ENCODE peak calls at places on chromosomes 11 and 22, in ten cellular contexts. S, R, O, D, A, W, H, U, Q and E are unnamed samples. For H3K36me3, the result is how much of the 10 kb centered on the place peaks cover.

GRCh38 chr11:11740081-11740702 is 101.6 kb upstream of the USP47 start:
- DNase-seq in S (no peak), R (no peak), O (peak), D (no peak), A (no peak), W (no peak), H (no peak), U (no peak), Q (no peak), E (no peak)

GRCh38 chr22:45885941-45886395 is 91.0 kb downstream of the WNT7B start:
- DNase-seq in S (peak), R (no peak), O (no peak), D (no peak), A (no peak), W (no peak), H (peak), U (no peak), Q (peak), E (peak)

GRCh38 chr11:67267188-67268035 is 1.1 kb downstream of the GRK2 start:
- DNase-seq in S (no peak), R (peak), O (no peak), D (peak), A (no peak), W (no peak), H (peak), U (peak), Q (peak), E (peak)

GRCh38 chr11:60838132-60838531 is 3.8 kb upstream of the CCDC86 start:
- DNase-seq in S (no peak), R (peak), O (no peak), D (no peak), A (no peak), W (no peak), H (no peak), U (no peak), Q (no peak), E (no peak)

GRCh38 chr11:132785878-132786277 is 746.4 kb downstream of the OPCML start:
- DNase-seq in S (no peak), R (no peak), O (no peak), D (no peak), A (no peak), W (no peak), H (no peak), U (no peak), Q (no peak), E (no peak)

GRCh38 chr11:116217006-116217405 is 555.8 kb downstream of the BUD13 start:
- DNase-seq in S (peak), R (peak), O (no peak), D (peak), A (no peak), W (no peak), H (peak), U (peak), Q (no peak), E (no peak)

GRCh38 chr11:59173964-59174663 is 2.2 kb downstream of the DTX4 start:
- DNase-seq in S (no peak), R (no peak), O (no peak), D (peak), A (no peak), W (no peak), H (peak), U (peak), Q (peak), E (no peak)

GRCh38 chr11:78802058-78802633 is 227.5 kb upstream of the NARS2 start:
- DNase-seq in S (no peak), R (no peak), O (no peak), D (no peak), A (no peak), W (no peak), H (no peak), U (no peak), Q (no peak), E (no peak)

GRCh38 chr11:2464451-2465165 is 19.8 kb downstream of the KCNQ1 start:
- DNase-seq in S (no peak), R (no peak), O (no peak), D (peak), A (no peak), W (no peak), H (peak), U (no peak), Q (no peak), E (peak)

DNA sequence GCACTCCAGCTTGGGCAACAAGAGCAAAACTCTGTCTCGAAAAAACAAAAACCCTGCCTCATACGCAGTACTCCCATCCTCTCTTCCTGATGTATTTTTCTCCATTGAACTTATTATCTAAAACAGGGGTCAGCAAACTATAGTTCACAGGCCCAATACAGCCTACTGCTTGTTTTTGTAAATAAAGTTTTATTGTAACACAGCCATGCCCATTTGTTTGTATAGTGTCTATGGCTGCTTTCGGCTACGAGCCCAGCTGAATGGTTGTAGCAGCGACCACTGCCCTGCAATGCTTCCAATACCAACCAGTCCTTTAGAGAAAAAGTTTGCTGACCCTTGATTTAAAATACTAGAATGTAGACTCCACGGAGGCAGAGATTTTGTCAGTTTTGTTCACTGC is 6.1 kb downstream of the TXN2 start:
- DNase-seq in S (no peak), R (no peak), O (no peak), D (no peak), A (no peak), W (no peak), H (no peak), U (no peak), Q (no peak), E (no peak)
- H3K36me3 ChIP-seq in S (half or more), R (half or more), O (under half), D (under half), A (under half), W (half or more), H (half or more), U (under half), Q (under half), E (half or more)

GRCh38 chr11:9580894-9581293 is 7.4 kb downstream of the WEE1 start:
- DNase-seq in S (no peak), R (no peak), O (no peak), D (no peak), A (no peak), W (no peak), H (no peak), U (no peak), Q (no peak), E (no peak)
- H3K36me3 ChIP-seq in S (half or more), R (half or more), O (under half), D (under half), A (under half), W (under half), H (under half), U (under half), Q (under half), E (half or more)

GRCh38 chr11:4134844-4135243 is 40.2 kb downstream of the RRM1 start:
- DNase-seq in S (no peak), R (no peak), O (no peak), D (no peak), A (peak), W (no peak), H (no peak), U (no peak), Q (no peak), E (no peak)
- H3K36me3 ChIP-seq in S (half or more), R (half or more), O (under half), D (under half), A (under half), W (half or more), H (half or more), U (under half), Q (under half), E (half or more)

GRCh38 chr22:31449521-31449920 is 40.1 kb downstream of the EIF4ENIF1 start:
- DNase-seq in S (no peak), R (no peak), O (no peak), D (no peak), A (no peak), W (no peak), H (no peak), U (no peak), Q (no peak), E (no peak)

GRCh38 chr22:31447337-31447736 is 42.3 kb downstream of the EIF4ENIF1 start:
- DNase-seq in S (no peak), R (no peak), O (no peak), D (no peak), A (no peak), W (no peak), H (no peak), U (no peak), Q (no peak), E (no peak)

GRCh38 chr22:31446767-31447166 is 42.9 kb downstream of the EIF4ENIF1 start:
- DNase-seq in S (no peak), R (no peak), O (no peak), D (no peak), A (no peak), W (no peak), H (no peak), U (no peak), Q (no peak), E (no peak)

GRCh38 chr22:31446208-31446607 is 43.4 kb downstream of the EIF4ENIF1 start:
- DNase-seq in S (no peak), R (no peak), O (no peak), D (no peak), A (no peak), W (no peak), H (no peak), U (no peak), Q (no peak), E (no peak)

DNA sequence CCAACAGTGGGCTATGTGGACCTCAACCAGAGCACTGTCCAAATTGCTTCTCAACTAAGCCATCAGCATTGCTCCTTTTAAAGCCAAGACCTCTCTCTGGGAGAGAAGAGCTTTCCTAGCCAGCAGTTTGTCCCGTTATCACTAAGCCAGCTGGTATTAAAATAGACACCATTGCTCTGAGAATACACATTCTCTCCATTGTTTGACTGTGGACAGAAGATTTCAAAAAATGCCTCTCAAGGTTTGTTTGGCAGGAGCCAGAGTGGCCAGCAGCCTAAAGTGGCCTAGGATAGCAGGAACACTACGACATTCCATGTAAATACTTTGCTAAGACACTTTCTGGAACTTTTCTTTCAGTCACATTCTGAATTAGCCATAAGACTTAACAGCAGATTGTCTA is 41.3 kb downstream of the EIF4ENIF1 start:
- DNase-seq in S (no peak), R (no peak), O (no peak), D (no peak), A (no peak), W (no peak), H (no peak), U (no peak), Q (no peak), E (no peak)
- H3K36me3 ChIP-seq in S (half or more), R (half or more), O (under half), D (under half), A (under half), W (under half), H (half or more), U (under half), Q (under half), E (half or more)

GRCh38 chr22:43946391-43946680 is 8.9 kb upstream of the SAMM50 start:
- DNase-seq in S (no peak), R (peak), O (no peak), D (no peak), A (no peak), W (no peak), H (no peak), U (no peak), Q (no peak), E (no peak)

GRCh38 chr22:43941449-43941848 is 13.8 kb upstream of the SAMM50 start:
- DNase-seq in S (no peak), R (no peak), O (no peak), D (no peak), A (no peak), W (no peak), H (no peak), U (no peak), Q (no peak), E (no peak)

GRCh38 chr22:43948836-43949235 is 6.4 kb upstream of the SAMM50 start:
- DNase-seq in S (no peak), R (no peak), O (no peak), D (no peak), A (no peak), W (no peak), H (no peak), U (no peak), Q (no peak), E (no peak)

GRCh38 chr22:43944670-43945430 is 10.4 kb upstream of the SAMM50 start:
- DNase-seq in S (no peak), R (no peak), O (no peak), D (no peak), A (no peak), W (no peak), H (no peak), U (no peak), Q (no peak), E (no peak)

DNA sequence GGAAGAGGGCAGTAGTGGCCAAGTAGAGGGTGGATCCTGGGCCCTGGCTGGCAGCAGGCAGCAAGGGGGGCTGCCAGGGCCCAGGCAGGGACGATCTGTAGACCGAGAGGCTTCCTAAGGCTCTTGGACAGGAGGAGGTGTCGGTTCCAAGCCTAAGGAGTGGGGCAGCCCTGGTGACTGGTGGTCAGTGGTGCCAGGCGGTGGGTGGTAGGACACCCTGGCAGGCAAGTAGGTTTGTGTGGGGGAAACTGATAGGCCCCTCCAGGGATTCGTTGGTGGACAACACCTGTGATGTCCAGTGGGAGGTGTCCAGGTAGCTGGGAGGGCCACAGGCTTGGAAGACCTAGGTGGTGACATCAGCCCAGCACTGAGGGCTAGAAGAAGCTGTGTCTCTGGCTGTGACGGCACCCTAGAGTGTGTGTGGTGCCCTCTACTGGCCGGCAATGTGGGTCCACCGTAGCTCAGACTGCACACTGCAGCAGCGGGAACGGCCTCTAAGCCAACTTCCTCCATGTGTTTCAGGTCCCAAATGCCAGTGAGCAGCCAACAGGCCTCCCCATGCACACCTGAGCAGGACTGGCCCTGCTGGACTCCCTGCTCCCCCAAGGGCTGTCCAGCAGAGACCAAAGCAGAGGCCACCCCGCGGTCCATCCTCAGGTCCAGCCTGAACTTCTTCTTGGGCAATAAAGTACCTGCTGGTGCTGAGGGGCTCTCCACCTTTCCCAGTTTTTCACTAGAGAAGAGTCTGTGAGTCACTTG is 9.4 kb upstream of the SAMM50 start:
- DNase-seq in S (peak), R (peak), O (peak), D (peak), A (no peak), W (no peak), H (peak), U (peak), Q (no peak), E (peak)
- H3K36me3 ChIP-seq in S (under half), R (under half), O (under half), D (under half), A (under half), W (under half), H (under half), U (under half), Q (under half), E (under half)

GRCh38 chr11:76834151-76834550 is 26.6 kb upstream of the ACER3 start:
- DNase-seq in S (no peak), R (no peak), O (no peak), D (peak), A (no peak), W (no peak), H (no peak), U (no peak), Q (no peak), E (no peak)
- H3K36me3 ChIP-seq in S (under half), R (under half), O (under half), D (under half), A (under half), W (under half), H (under half), U (under half), Q (under half), E (under half)

GRCh38 chr11:23263466-23263865 is 403.2 kb upstream of the CCDC179 start:
- DNase-seq in S (no peak), R (no peak), O (no peak), D (no peak), A (no peak), W (no peak), H (no peak), U (no peak), Q (no peak), E (no peak)
- H3K36me3 ChIP-seq in S (under half), R (under half), O (under half), D (under half), A (under half), W (under half), H (under half), U (under half), Q (under half), E (under half)

GRCh38 chr22:17897411-17897810 is 123.1 kb upstream of the BID start:
- DNase-seq in S (no peak), R (no peak), O (no peak), D (no peak), A (no peak), W (no peak), H (no peak), U (no peak), Q (no peak), E (no peak)

GRCh38 chr22:17896552-17896951 is 122.3 kb upstream of the BID start:
- DNase-seq in S (peak), R (no peak), O (no peak), D (no peak), A (no peak), W (no peak), H (no peak), U (no peak), Q (no peak), E (no peak)

GRCh38 chr22:17893900-17894299 is 119.6 kb upstream of the BID start:
- DNase-seq in S (no peak), R (no peak), O (no peak), D (peak), A (no peak), W (no peak), H (no peak), U (peak), Q (peak), E (no peak)

GRCh38 chr22:17897864-17898263 is 123.6 kb upstream of the BID start:
- DNase-seq in S (no peak), R (no peak), O (no peak), D (no peak), A (no peak), W (no peak), H (no peak), U (no peak), Q (no peak), E (no peak)

GRCh38 chr22:17898375-17898774 is 124.1 kb upstream of the BID start:
- DNase-seq in S (no peak), R (no peak), O (no peak), D (no peak), A (no peak), W (no peak), H (no peak), U (no peak), Q (no peak), E (no peak)
- H3K36me3 ChIP-seq in S (half or more), R (under half), O (under half), D (under half), A (under half), W (under half), H (under half), U (under half), Q (under half), E (half or more)